ENCODE peak calls at places on chromosomes 6 and 20, in four cellular contexts. One of them, this sample, is unnamed.

GRCh38 chr6:74137910-74138309 is 441.9 kb downstream of the CD109 start:
- DNase-seq in GM12878: no peak
- DNase-seq in K562: no peak
- DNase-seq in HL-60: no peak
- DNase-seq in this sample: no peak

GRCh38 chr6:109059591-109060021 is 35.0 kb downstream of the SESN1 start:
- DNase-seq in HL-60: peak; percentile 42
- DNase-seq in K562: no peak
- DNase-seq in GM12878: no peak
- DNase-seq in this sample: no peak

GRCh38 chr6:131946992-131947955 is 3.9 kb downstream of the CCN2 start:
- DNase-seq in GM12878: no peak
- DNase-seq in HL-60: no peak
- DNase-seq in K562: no peak
- DNase-seq in this sample: no peak

GRCh38 chr6:2790588-2790987 is 25.4 kb downstream of the WRNIP1 start:
- DNase-seq in K562: no peak
- DNase-seq in HL-60: peak; percentile 47
- DNase-seq in GM12878: no peak
- DNase-seq in this sample: no peak

GRCh38 chr6:11750682-11751081 is 27.9 kb downstream of the ADTRP start:
- DNase-seq in K562: no peak
- DNase-seq in HL-60: no peak
- DNase-seq in GM12878: no peak
- DNase-seq in this sample: no peak

GRCh38 chr6:91788501-91788900 is 1201.6 kb upstream of the MAP3K7 start:
- DNase-seq in GM12878: no peak
- DNase-seq in K562: no peak
- DNase-seq in HL-60: no peak
- DNase-seq in this sample: no peak

GRCh38 chr6:131831392-131831791 is 23.6 kb downstream of the ENPP1 start:
- DNase-seq in GM12878: no peak
- DNase-seq in K562: no peak
- DNase-seq in HL-60: no peak
- DNase-seq in this sample: no peak

GRCh38 chr20:13220194-13220856 is 749 bp upstream of the ISM1 start:
- DNase-seq in K562: no peak
- DNase-seq in GM12878: no peak
- DNase-seq in HL-60: peak; percentile 9
- DNase-seq in this sample: peak; percentile 26

GRCh38 chr6:35300848-35301247 is 3.2 kb downstream of the DEF6 start:
- DNase-seq in GM12878: no peak
- DNase-seq in K562: no peak
- DNase-seq in HL-60: peak; percentile 79
- DNase-seq in this sample: no peak

GRCh38 chr6:43644940-43645612 is at the start of gene RSPH9:
- DNase-seq in GM12878: no peak
- DNase-seq in K562: no peak
- DNase-seq in HL-60: no peak
- DNase-seq in this sample: peak; percentile 65

GRCh38 chr6:149079911-149080501 is 237.5 kb upstream of the TAB2 start:
- DNase-seq in GM12878: no peak
- DNase-seq in HL-60: no peak
- DNase-seq in K562: no peak
- DNase-seq in this sample: no peak

GRCh38 chr20:63855363-63856110 is 5.8 kb upstream of the ABHD16B start:
- DNase-seq in K562: no peak
- DNase-seq in GM12878: no peak
- DNase-seq in HL-60: no peak
- DNase-seq in this sample: no peak

GRCh38 chr20:63854766-63855362 is 6.4 kb upstream of the ABHD16B start:
- DNase-seq in GM12878: no peak
- DNase-seq in HL-60: no peak
- DNase-seq in K562: no peak
- DNase-seq in this sample: no peak

GRCh38 chr20:63856111-63856511 is 5.2 kb upstream of the ABHD16B start:
- DNase-seq in K562: no peak
- DNase-seq in HL-60: no peak
- DNase-seq in GM12878: no peak
- DNase-seq in this sample: no peak

GRCh38 chr20:63850689-63851547 is 10.4 kb upstream of the ABHD16B start:
- DNase-seq in HL-60: peak; percentile 42
- DNase-seq in K562: no peak
- DNase-seq in GM12878: peak; percentile 83
- DNase-seq in this sample: peak; percentile 96

GRCh38 chr20:63854069-63854765 is 7.1 kb upstream of the ABHD16B start:
- DNase-seq in HL-60: no peak
- DNase-seq in K562: no peak
- DNase-seq in GM12878: no peak
- DNase-seq in this sample: no peak
- TF ChIP-seq POLR2AphosphoS5 in HL-60: no peak
- TF ChIP-seq POLR2AphosphoS5 in K562: no peak
- TF ChIP-seq POLR2AphosphoS5 in GM12878: no peak
- TF ChIP-seq POLR2AphosphoS5 in this sample: no peak

DNA sequence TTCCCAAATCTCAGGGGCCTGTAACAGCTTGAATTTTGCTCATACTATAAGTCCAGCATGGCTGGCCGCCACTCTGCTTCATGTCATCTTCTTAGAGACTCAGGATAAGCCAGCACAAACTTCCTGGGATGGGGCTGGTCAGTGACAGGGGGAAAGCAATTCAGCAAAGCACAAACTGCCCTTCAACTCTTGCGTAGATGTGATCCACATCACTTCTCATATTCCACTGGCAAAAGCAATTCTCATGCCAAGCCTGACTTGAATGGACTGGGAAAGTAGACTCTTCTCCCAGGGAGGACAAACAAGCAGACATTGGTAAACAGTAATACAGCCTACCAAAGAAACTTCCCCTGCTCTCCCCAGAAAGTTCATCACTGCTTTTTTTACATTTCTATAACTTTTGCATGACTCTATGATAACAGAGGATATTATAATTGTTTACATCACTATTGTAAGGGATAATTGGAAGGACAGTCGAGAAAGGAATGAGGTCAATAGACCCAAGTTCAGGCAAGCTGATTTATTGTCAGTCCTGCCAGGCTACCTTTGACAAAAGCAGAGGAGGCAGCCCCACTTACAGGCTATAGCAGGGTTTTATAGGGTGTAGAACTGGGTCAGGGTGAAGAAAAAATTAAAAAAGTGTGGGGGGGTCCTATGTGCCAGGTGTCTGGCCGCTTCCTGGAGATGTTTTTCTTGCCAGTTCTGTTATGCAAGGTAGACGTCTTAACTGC is 37.4 kb downstream of the RBM24 start:
- DNase-seq in K562: no peak
- DNase-seq in GM12878: no peak
- DNase-seq in HL-60: no peak
- DNase-seq in this sample: no peak
- TF ChIP-seq SPI1 in K562: no peak
- TF ChIP-seq SPI1 in GM12878: no peak
- TF ChIP-seq SPI1 in HL-60: no peak
- TF ChIP-seq SPI1 in this sample: no peak

GRCh38 chr6:30102701-30103629 is 9.9 kb downstream of the TRIM31 start:
- DNase-seq in HL-60: peak; percentile 85
- DNase-seq in K562: peak; percentile 93
- DNase-seq in GM12878: peak; percentile 24
- DNase-seq in this sample: peak; percentile 74
- TF ChIP-seq POLR2AphosphoS5 in HL-60: no peak
- TF ChIP-seq POLR2AphosphoS5 in K562: no peak
- TF ChIP-seq POLR2AphosphoS5 in GM12878: no peak
- TF ChIP-seq POLR2AphosphoS5 in this sample: no peak

GRCh38 chr20:61598586-61598985 is 346.5 kb downstream of the CDH4 start:
- DNase-seq in HL-60: no peak
- DNase-seq in GM12878: no peak
- DNase-seq in K562: no peak
- DNase-seq in this sample: no peak
- TF ChIP-seq SPI1 in HL-60: no peak
- TF ChIP-seq SPI1 in GM12878: no peak
- TF ChIP-seq SPI1 in K562: no peak
- TF ChIP-seq SPI1 in this sample: no peak

DNA sequence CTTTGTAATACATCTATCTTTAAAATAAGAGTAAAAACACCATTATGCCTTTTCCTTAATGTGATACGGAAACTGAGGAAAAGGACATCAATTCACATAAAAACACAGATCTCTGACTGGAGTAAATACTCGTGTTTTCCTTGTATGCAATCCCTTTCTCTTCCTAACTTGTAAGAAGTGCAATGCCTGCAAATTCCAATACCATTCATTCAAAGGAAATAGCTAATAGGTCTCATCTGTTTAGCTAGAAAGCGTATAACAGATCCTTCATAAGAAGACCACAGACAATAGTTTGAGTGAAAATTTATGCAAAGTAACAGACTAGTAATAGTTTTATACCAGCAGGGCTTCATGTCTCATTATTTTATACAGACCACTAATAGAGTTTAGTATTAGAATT is 186.9 kb downstream of the BTBD9 start:
- DNase-seq in GM12878: no peak
- DNase-seq in K562: no peak
- DNase-seq in HL-60: no peak
- DNase-seq in this sample: no peak
- TF ChIP-seq POLR2AphosphoS5 in GM12878: no peak
- TF ChIP-seq POLR2AphosphoS5 in K562: no peak
- TF ChIP-seq POLR2AphosphoS5 in HL-60: no peak
- TF ChIP-seq POLR2AphosphoS5 in this sample: no peak

DNA sequence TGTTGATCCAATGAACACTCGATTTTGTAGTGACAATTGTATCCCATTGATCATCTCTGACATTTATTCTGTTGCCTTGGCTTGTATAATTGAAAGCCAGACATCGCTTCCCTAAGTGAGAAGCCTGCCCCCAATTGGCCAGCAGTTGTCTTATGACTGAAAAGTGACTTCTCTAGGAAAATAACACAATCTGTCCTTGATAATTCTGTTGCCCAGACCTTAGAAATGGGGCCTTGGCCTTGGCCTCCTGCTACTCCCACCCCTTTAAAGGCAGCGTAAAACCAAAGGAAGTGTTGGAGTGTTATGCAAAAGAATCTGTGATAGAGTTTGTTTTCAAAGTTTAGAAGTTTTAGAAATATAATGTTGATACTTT is 39.8 kb downstream of the TXLNB start:
- DNase-seq in GM12878: no peak
- DNase-seq in HL-60: no peak
- DNase-seq in K562: no peak
- DNase-seq in this sample: no peak
- TF ChIP-seq SPI1 in GM12878: no peak
- TF ChIP-seq SPI1 in HL-60: no peak
- TF ChIP-seq SPI1 in K562: no peak
- TF ChIP-seq SPI1 in this sample: no peak